ENCODE peak calls at places on chromosomes 11 and 22, in eight cellular contexts. T, B, N, W, R, D, Y and I are unnamed samples. For H3K27me3, the result is how much of the 10 kb centered on the place peaks cover.

GRCh38 chr11:90392692-90393091 is 169.8 kb upstream of the CHORDC1 start:
- DNase-seq in T (no peak), B (no peak), N (no peak), W (no peak), R (no peak), D (no peak), Y (no peak), I (no peak)

GRCh38 chr11:79413258-79413657 is 27.6 kb downstream of the TENM4 start:
- DNase-seq in T (peak), B (no peak), N (peak), W (peak), R (peak), D (no peak), Y (peak), I (no peak)

GRCh38 chr11:118152552-118153471 is at the start of gene SCN4B:
- DNase-seq in T (peak), B (no peak), N (peak), W (no peak), R (peak), D (peak), Y (peak), I (peak)

GRCh38 chr22:49752598-49753091 is 75.0 kb downstream of the BRD1 start:
- DNase-seq in T (no peak), B (no peak), N (no peak), W (no peak), R (no peak), D (no peak), Y (no peak), I (no peak)

GRCh38 chr22:32175751-32176644 is 16.9 kb upstream of the C22orf42 start:
- DNase-seq in T (no peak), B (no peak), N (no peak), W (no peak), R (no peak), D (no peak), Y (no peak), I (no peak)

GRCh38 chr11:3133456-3134217 is 31.5 kb downstream of the OSBPL5 start:
- DNase-seq in T (no peak), B (peak), N (peak), W (no peak), R (peak), D (no peak), Y (peak), I (no peak)

GRCh38 chr11:85886089-85887056 is 31.2 kb downstream of the CCDC83 start:
- DNase-seq in T (no peak), B (no peak), N (no peak), W (no peak), R (no peak), D (no peak), Y (no peak), I (no peak)

GRCh38 chr11:34342008-34342533 is 15.7 kb downstream of the ABTB2 start:
- DNase-seq in T (no peak), B (no peak), N (peak), W (peak), R (peak), D (no peak), Y (peak), I (no peak)

GRCh38 chr11:336666-337002 is 16.0 kb upstream of the IFITM3 start:
- DNase-seq in T (no peak), B (no peak), N (no peak), W (no peak), R (no peak), D (no peak), Y (peak), I (no peak)

GRCh38 chr11:117908959-117909610 is 20.1 kb downstream of the TMPRSS13 start:
- DNase-seq in T (no peak), B (no peak), N (peak), W (no peak), R (no peak), D (no peak), Y (no peak), I (no peak)

GRCh38 chr22:42333544-42333943 is 63.1 kb upstream of the TCF20 start:
- DNase-seq in T (no peak), B (no peak), N (no peak), W (no peak), R (no peak), D (no peak), Y (no peak), I (no peak)

GRCh38 chr11:96154802-96155520 is 188.0 kb downstream of the MAML2 start:
- DNase-seq in T (no peak), B (no peak), N (no peak), W (no peak), R (no peak), D (no peak), Y (no peak), I (no peak)

GRCh38 chr11:73313652-73314051 is 5.6 kb downstream of the ARHGEF17 start:
- DNase-seq in T (no peak), B (no peak), N (peak), W (no peak), R (no peak), D (no peak), Y (no peak), I (no peak)

GRCh38 chr11:6350070-6350469 is 29.8 kb upstream of the CAVIN3 start:
- DNase-seq in T (no peak), B (no peak), N (no peak), W (no peak), R (no peak), D (no peak), Y (no peak), I (no peak)

GRCh38 chr11:2767751-2768150 is 68.0 kb upstream of the KCNQ1OT1 start:
- DNase-seq in T (no peak), B (peak), N (no peak), W (no peak), R (no peak), D (no peak), Y (no peak), I (no peak)

GRCh38 chr11:100709233-100709999 is 22.3 kb downstream of the ARHGAP42 start:
- DNase-seq in T (no peak), B (no peak), N (no peak), W (no peak), R (no peak), D (no peak), Y (no peak), I (no peak)

GRCh38 chr11:1317432-1317831 is 8.0 kb upstream of the TOLLIP start:
- DNase-seq in T (peak), B (no peak), N (no peak), W (no peak), R (no peak), D (no peak), Y (no peak), I (no peak)

GRCh38 chr11:112889446-112889845 is 71.8 kb upstream of the NCAM1 start:
- DNase-seq in T (no peak), B (no peak), N (no peak), W (no peak), R (no peak), D (no peak), Y (no peak), I (no peak)

GRCh38 chr22:30238661-30239420 is 7.7 kb downstream of the LIF start:
- DNase-seq in T (no peak), B (no peak), N (peak), W (no peak), R (peak), D (no peak), Y (peak), I (no peak)

GRCh38 chr11:120073196-120073595 is 64.7 kb downstream of the TRIM29 start:
- DNase-seq in T (no peak), B (no peak), N (peak), W (no peak), R (no peak), D (no peak), Y (no peak), I (no peak)

GRCh38 chr11:118205979-118206611 is 18.7 kb downstream of the JAML start:
- DNase-seq in T (no peak), B (no peak), N (no peak), W (no peak), R (no peak), D (no peak), Y (no peak), I (no peak)

GRCh38 chr11:117392001-117392690 is 64.5 kb downstream of the CEP164 start:
- DNase-seq in T (no peak), B (peak), N (no peak), W (no peak), R (no peak), D (no peak), Y (peak), I (no peak)

GRCh38 chr11:29781268-29781667 is 235.6 kb downstream of the KCNA4 start:
- DNase-seq in T (no peak), B (no peak), N (no peak), W (no peak), R (no peak), D (no peak), Y (no peak), I (no peak)

GRCh38 chr22:37525073-37525745 is 6.0 kb upstream of the CARD10 start:
- DNase-seq in T (no peak), B (no peak), N (no peak), W (no peak), R (no peak), D (no peak), Y (no peak), I (no peak)
- H3K27ac ChIP-seq in T (no peak), B (no peak), N (no peak), W (no peak), R (no peak), D (no peak), Y (peak), I (no peak)

DNA sequence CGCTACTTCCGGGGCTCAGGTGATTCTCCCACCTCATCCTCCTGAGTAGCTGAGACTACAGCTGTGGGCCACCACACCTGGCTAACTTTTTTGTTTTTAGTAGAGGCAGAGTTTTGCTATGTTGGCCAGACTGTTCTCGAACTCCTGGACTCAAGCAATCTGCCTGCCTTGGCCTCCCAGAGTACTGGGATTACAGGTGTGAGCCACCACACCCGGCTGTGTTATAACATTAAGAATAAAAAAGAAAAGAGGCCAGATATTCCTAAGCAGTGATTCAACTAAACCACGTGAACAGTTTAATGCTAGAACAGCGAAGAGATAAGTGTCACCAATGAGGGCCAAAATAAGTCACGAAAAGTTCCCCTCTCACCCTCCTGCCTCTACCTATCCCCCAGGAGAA is 3.7 kb downstream of the PRDM10 start:
- DNase-seq in T (no peak), B (no peak), N (no peak), W (no peak), R (no peak), D (no peak), Y (no peak), I (no peak)
- H3K27me3 ChIP-seq in T (under half), B (under half), N (under half), W (under half), R (under half), D (under half), Y (under half), I (under half)

GRCh38 chr22:20244250-20244648 is 23.9 kb downstream of the RTN4R start:
- DNase-seq in T (no peak), B (no peak), N (no peak), W (no peak), R (no peak), D (no peak), Y (no peak), I (no peak)
- H3K27ac ChIP-seq in T (no peak), B (peak), N (no peak), W (no peak), R (no peak), D (peak), Y (no peak), I (no peak)

GRCh38 chr11:32381149-32381548 is 54.2 kb downstream of the WT1 start:
- DNase-seq in T (no peak), B (no peak), N (no peak), W (no peak), R (no peak), D (no peak), Y (no peak), I (no peak)
- H3K27me3 ChIP-seq in T (under half), B (under half), N (under half), W (under half), R (under half), D (under half), Y (under half), I (under half)

GRCh38 chr22:37456351-37456750 is 29.1 kb upstream of the ELFN2 start:
- DNase-seq in T (no peak), B (no peak), N (no peak), W (no peak), R (no peak), D (no peak), Y (no peak), I (no peak)

GRCh38 chr22:37457093-37457893 is 28.9 kb downstream of the MFNG start:
- DNase-seq in T (peak), B (peak), N (peak), W (peak), R (peak), D (peak), Y (no peak), I (peak)

GRCh38 chr22:37460684-37461083 is 25.5 kb downstream of the MFNG start:
- DNase-seq in T (no peak), B (no peak), N (no peak), W (no peak), R (no peak), D (no peak), Y (no peak), I (no peak)

GRCh38 chr22:37462426-37462825 is 23.8 kb downstream of the MFNG start:
- DNase-seq in T (no peak), B (no peak), N (no peak), W (no peak), R (no peak), D (no peak), Y (no peak), I (no peak)

DNA sequence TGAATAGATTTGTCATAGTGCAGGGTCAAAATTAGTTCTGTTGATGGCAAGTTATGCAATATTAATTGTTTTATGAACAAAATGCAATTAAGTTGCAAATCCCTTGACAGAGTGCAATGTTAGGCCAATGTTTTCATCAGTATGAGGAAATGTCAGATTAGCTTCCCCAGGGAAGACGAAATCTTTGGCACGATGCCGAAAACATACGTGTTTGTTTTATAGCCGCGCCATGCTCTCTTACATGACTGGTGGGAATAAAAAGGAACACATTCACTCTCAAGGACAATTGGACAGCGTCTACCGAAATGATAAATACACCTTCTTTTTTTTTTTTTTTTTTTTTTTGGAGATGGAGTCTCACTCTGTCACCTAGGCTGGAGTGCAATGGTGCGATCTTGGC is 27.0 kb downstream of the MFNG start:
- DNase-seq in T (no peak), B (no peak), N (no peak), W (no peak), R (no peak), D (no peak), Y (no peak), I (no peak)
- H3K27ac ChIP-seq in T (no peak), B (no peak), N (no peak), W (no peak), R (no peak), D (no peak), Y (no peak), I (no peak)

GRCh38 chr11:61020706-61021235 is 49.3 kb downstream of the CD6 start:
- DNase-seq in T (no peak), B (no peak), N (no peak), W (no peak), R (no peak), D (no peak), Y (no peak), I (no peak)
- H3K27me3 ChIP-seq in T (under half), B (under half), N (under half), W (half or more), R (under half), D (under half), Y (under half), I (under half)

DNA sequence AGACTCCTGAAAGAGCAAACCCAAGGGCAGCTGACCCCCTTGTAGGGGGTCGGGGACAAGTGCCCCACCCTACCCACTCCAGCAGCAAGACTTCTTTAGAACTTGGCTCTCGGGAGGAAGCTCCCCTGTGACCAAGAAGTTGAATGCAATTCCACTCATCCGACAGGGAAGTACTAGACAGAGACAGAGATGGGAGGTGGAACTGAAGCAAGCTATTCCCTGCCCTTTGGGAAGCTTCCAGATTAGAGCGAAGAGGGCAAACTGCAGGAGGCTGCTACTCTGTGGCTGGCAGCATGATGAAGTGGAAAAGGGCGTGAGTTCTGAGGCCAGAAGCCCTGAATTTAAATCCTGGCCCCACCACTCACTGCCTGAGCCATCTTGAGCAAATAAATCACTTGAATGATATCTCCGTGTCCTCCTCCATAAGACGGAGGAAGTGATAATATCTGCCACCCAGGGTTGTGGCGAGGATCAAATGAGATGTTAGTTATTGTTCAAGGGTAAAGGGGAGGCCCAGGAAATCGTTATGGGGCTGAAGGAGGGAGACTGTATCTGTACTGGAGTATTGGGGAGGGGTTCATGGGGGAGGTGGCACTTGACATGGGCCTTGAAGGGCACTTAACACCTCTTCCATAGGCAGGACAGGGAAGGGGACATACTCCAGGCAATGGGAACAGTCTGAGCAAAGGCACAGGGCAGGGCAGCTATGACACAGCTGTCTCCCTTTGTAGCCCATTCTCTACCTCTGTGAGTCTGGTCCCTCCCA is 16.2 kb upstream of the DGKZ start:
- DNase-seq in T (no peak), B (no peak), N (no peak), W (no peak), R (no peak), D (peak), Y (no peak), I (no peak)
- H3K27ac ChIP-seq in T (no peak), B (no peak), N (no peak), W (no peak), R (no peak), D (peak), Y (no peak), I (no peak)

DNA sequence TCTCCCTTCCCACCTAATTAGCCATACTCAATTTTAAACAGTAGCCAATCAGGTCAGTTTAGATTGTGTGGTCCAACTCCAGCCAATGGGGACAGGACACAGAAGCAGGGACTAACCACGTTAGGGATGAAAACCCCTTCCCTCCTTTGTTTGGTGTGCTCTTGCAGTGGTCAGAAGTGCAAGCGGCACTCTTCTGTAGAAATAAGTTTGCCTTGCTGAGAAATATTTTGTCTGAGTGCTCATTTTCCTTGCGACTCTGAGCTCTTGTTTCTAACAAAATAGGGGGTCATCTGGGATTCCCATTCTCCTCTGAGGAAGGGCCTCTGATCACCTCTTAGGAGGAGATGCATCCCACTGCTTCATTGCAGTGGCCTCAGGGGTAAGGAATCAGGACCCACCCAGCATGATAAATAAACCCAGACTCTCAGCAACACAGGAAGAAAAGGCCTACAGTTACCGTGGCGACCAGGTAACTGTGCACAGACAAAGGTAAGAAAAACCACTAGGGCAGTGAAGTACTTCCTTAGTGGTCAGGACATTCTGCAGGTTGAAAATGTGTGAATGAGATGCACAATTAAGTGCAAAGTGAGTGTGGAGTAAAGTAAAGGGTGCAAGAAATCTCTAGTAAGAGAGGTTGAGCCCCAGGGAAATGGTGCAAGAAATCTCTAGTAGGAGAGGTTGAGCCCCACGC is 55.4 kb downstream of the ZNF280B start:
- DNase-seq in T (no peak), B (no peak), N (no peak), W (no peak), R (no peak), D (no peak), Y (no peak), I (no peak)
- H3K27me3 ChIP-seq in T (under half), B (under half), N (under half), W (under half), R (under half), D (under half), Y (under half), I (under half)

DNA sequence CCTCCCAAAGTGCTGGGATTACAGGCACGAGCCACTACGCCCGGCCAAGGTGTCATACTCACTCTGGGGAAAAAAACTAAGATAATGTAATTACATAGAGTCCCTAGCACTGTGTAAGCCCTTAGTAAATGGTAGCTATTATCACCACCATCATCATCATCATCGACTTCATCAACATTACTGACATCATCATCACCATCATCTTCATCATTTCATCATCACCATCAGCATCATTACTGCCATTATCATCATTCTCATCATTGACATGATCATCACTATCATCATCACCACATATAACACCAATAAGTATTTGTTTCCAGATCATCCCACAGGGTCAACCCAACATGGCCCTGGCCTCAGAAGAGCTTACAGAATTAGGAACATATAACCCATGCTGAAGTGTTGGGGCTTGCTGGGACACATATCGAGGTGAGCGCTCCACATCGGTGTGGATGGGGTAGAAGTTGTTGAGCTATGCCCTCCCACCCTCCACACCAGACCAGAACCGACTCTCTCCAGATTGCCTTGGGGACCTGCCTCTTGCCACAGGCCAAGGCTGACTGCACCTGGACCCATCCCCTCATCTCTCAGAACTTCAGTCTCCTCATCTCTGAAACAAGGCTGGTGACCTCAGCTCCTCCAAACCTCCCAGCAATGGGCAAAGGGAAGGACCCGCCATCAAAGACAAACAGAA is 14.7 kb upstream of the CD5 start:
- DNase-seq in T (no peak), B (no peak), N (no peak), W (no peak), R (no peak), D (no peak), Y (no peak), I (no peak)
- H3K27ac ChIP-seq in T (no peak), B (no peak), N (no peak), W (no peak), R (no peak), D (no peak), Y (no peak), I (no peak)

DNA sequence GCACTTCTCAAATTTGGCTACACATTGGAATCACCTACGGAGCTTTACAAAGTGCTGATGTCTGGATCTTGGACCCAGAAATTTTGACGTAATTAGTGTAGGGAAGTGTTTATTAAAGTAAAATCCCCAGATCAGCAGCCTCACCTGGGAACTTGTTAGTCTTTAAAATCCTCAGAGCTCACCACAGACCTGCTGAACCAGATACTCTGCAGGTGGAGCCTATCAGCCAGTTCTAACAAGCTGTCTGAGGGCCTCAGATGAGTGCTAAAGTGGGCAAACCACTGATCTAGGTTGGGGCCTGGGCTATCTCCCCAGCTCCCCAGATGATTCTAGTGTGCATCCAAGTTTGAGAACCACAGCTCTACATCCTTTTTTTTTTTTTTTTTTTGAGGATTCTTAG is 436.0 kb downstream of the ETS1 start:
- DNase-seq in T (no peak), B (no peak), N (no peak), W (no peak), R (no peak), D (no peak), Y (no peak), I (no peak)
- H3K27me3 ChIP-seq in T (under half), B (under half), N (under half), W (under half), R (under half), D (under half), Y (under half), I (under half)